ENCODE peak calls at places on chromosome 20, in ten cellular contexts. W is transverse colon, N is H1, P is stomach, Y is ovary, C is SK-N-SH, M is A549, H is tibial nerve, I is HepG2, R is K562. J is an unnamed sample.
A peak's percentile ranks its signal among the peaks of the same experiment; 100 is the strongest.

GRCh38 chr20:19976595-19977372 is 40.4 kb upstream of the NAA20 start:
- DNase-seq in W (no peak), N (peak; percentile 50), P (peak; percentile 62), Y (peak; percentile 58), C (no peak), M (peak; percentile 79), H (peak; percentile 46), I (peak; percentile 90), R (no peak), J (peak; percentile 85)

GRCh38 chr20:31704225-31705119 is 18.2 kb downstream of the BCL2L1 start:
- DNase-seq in W (peak; percentile 87), N (no peak), P (peak; percentile 80), Y (no peak), C (no peak), M (peak; percentile 75), H (no peak), I (peak; percentile 100), R (no peak), J (peak; percentile 80)

GRCh38 chr20:58745391-58745790 is 52.8 kb downstream of the NPEPL1 start:
- DNase-seq in W (no peak), N (no peak), P (no peak), Y (no peak), C (no peak), M (no peak), H (no peak), I (no peak), R (no peak), J (no peak)

GRCh38 chr20:10596726-10597125 is 77.1 kb downstream of the JAG1 start:
- DNase-seq in W (no peak), N (no peak), P (no peak), Y (no peak), C (no peak), M (peak; percentile 56), H (no peak), I (peak; percentile 91), R (no peak), J (no peak)

GRCh38 chr20:19886666-19887288 is 128.7 kb downstream of the RIN2 start:
- DNase-seq in W (peak; percentile 50), N (no peak), P (no peak), Y (no peak), C (no peak), M (peak; percentile 67), H (no peak), I (no peak), R (no peak), J (no peak)

GRCh38 chr20:10369723-10370090 is 64.3 kb downstream of the MKKS start:
- DNase-seq in W (peak; percentile 8), N (no peak), P (peak; percentile 29), Y (no peak), C (no peak), M (peak; percentile 82), H (no peak), I (no peak), R (no peak), J (no peak)

GRCh38 chr20:46568570-46569129 is 18.2 kb upstream of the OCSTAMP start:
- DNase-seq in W (peak; percentile 69), N (no peak), P (peak; percentile 96), Y (peak; percentile 91), C (peak; percentile 83), M (no peak), H (peak; percentile 81), I (peak; percentile 79), R (no peak), J (peak; percentile 79)

GRCh38 chr20:52031574-52032303 is 159.8 kb downstream of the ZFP64 start:
- DNase-seq in W (peak; percentile 38), N (no peak), P (no peak), Y (peak; percentile 23), C (no peak), M (no peak), H (no peak), I (peak; percentile 95), R (no peak), J (no peak)

GRCh38 chr20:36862857-36863668 is 12.9 kb upstream of the TLDC2 start:
- DNase-seq in W (no peak), N (no peak), P (no peak), Y (no peak), C (no peak), M (no peak), H (no peak), I (no peak), R (no peak), J (no peak)

GRCh38 chr20:34365765-34366213 is 2.7 kb downstream of the ITCH start:
- DNase-seq in W (no peak), N (no peak), P (no peak), Y (no peak), C (no peak), M (no peak), H (no peak), I (no peak), R (peak; percentile 19), J (peak; percentile 38)

DNA sequence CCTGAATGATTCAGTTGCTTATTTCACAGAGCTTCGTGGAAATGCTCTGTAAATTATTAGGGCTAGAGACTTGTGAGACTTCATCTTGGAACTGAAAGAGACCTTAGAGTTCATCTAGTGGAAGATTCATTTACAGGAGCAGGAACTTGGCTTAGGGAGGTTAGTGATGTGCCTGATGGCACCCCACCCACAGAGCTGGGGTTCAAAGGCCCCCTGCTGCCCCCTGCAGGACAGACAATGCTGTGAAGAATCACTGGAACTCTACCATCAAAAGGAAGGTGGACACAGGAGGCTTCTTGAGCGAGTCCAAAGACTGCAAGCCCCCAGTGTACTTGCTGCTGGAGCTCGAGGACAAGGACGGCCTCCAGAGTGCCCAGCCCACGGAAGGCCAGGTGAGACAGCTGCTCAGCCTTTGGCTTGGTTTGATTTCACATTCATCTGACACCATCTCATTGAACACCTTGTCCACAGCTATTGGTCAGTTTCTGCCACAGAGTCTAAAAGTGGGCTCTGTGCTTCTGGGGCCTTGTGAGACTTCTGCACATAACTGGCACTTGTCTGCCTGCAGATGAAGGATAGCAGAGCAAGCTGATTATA is 25.1 kb downstream of the MYBL2 start:
- DNase-seq in W (peak; percentile 79), N (peak; percentile 25), P (peak; percentile 58), Y (no peak), C (peak; percentile 82), M (peak; percentile 64), H (peak; percentile 37), I (peak; percentile 72), R (peak; percentile 76), J (no peak)
- TF ChIP-seq CTCF in W (peak; percentile 60), N (peak; percentile 61), P (no peak), Y (no peak), C (peak; percentile 73), M (peak; percentile 71), H (peak; percentile 35), I (peak; percentile 93), R (peak; percentile 79), J (no peak)

GRCh38 chr20:13085275-13085674 is 76.5 kb downstream of the SPTLC3 start:
- DNase-seq in W (no peak), N (no peak), P (no peak), Y (no peak), C (no peak), M (no peak), H (no peak), I (no peak), R (no peak), J (no peak)
- TF ChIP-seq EP300 in W (no peak), N (no peak), P (no peak), Y (no peak), C (no peak), M (no peak), H (no peak), I (no peak), R (no peak), J (no peak)

GRCh38 chr20:50898475-50898874 is 32.8 kb downstream of the ADNP start:
- DNase-seq in W (no peak), N (no peak), P (no peak), Y (no peak), C (no peak), M (no peak), H (no peak), I (no peak), R (no peak), J (no peak)
- H3K27ac ChIP-seq in W (no peak overlapping the region), N (no peak overlapping the region), P (no peak overlapping the region), Y (no peak overlapping the region), C (no peak overlapping the region), M (no peak overlapping the region), H (no peak overlapping the region), I (no peak overlapping the region), R (no peak overlapping the region), J (no peak overlapping the region)

GRCh38 chr20:63215101-63216040 is 560 bp downstream of the YTHDF1 start:
- DNase-seq in W (peak; percentile 23), N (no peak), P (no peak), Y (peak; percentile 28), C (peak; percentile 81), M (peak; percentile 91), H (no peak), I (peak; percentile 79), R (peak; percentile 78), J (no peak)
- TF ChIP-seq CTCF in W (peak; percentile 31), N (peak; percentile 44), P (no peak), Y (no peak), C (peak; percentile 60), M (peak; percentile 41), H (no peak), I (peak; percentile 90), R (peak; percentile 68), J (no peak)

GRCh38 chr20:4821590-4821989 is 99.9 kb downstream of the PRND start:
- DNase-seq in W (no peak), N (no peak), P (no peak), Y (no peak), C (no peak), M (no peak), H (no peak), I (no peak), R (no peak), J (no peak)
- TF ChIP-seq EP300 in W (no peak), N (no peak), P (no peak), Y (no peak), C (no peak), M (no peak), H (no peak), I (no peak), R (no peak), J (no peak)

J was measured in upper lobe of left lung.